ENCODE peak calls at places on chromosomes 5 and 9, in eight cellular contexts. S, L, C, Q, P, O, H and F are unnamed samples.
A peak's percentile ranks its signal among the peaks of the same experiment; 100 is the strongest.

GRCh38 chr5:130109152-130109551 is 204.9 kb downstream of the CHSY3 start:
- DNase-seq in S (no peak), L (no peak), C (peak; percentile 18), Q (peak; percentile 68), P (no peak), O (no peak), H (peak; percentile 10), F (no peak)

GRCh38 chr5:65986050-65986451 is 59.7 kb downstream of the ERBIN start:
- DNase-seq in S (no peak), L (no peak), C (peak; percentile 91), Q (peak; percentile 68), P (no peak), O (no peak), H (no peak), F (no peak)

GRCh38 chr9:69816775-69817174 is 3.8 kb upstream of the CFAP95 start:
- DNase-seq in S (no peak), L (no peak), C (peak; percentile 43), Q (no peak), P (no peak), O (no peak), H (no peak), F (no peak)

GRCh38 chr5:112417931-112418358 is 1.1 kb downstream of the EPB41L4A start:
- DNase-seq in S (no peak), L (peak; percentile 7), C (no peak), Q (peak; percentile 35), P (peak; percentile 62), O (no peak), H (peak; percentile 43), F (peak; percentile 18)

GRCh38 chr9:128946945-128947422 is 419 bp downstream of the DOLK start:
- DNase-seq in S (no peak), L (peak; percentile 25), C (peak; percentile 11), Q (peak; percentile 37), P (no peak), O (peak; percentile 28), H (no peak), F (no peak)

GRCh38 chr5:77232959-77233358 is 22.5 kb downstream of the PDE8B start:
- DNase-seq in S (no peak), L (no peak), C (no peak), Q (no peak), P (no peak), O (no peak), H (no peak), F (no peak)

GRCh38 chr5:55104966-55105701 is 2.7 kb downstream of the GZMA start:
- DNase-seq in S (no peak), L (no peak), C (no peak), Q (no peak), P (no peak), O (no peak), H (no peak), F (no peak)

GRCh38 chr9:92424340-92424739 is at the start of gene OMD:
- DNase-seq in S (no peak), L (no peak), C (no peak), Q (peak; percentile 35), P (no peak), O (no peak), H (no peak), F (no peak)

GRCh38 chr5:149030392-149030791 is 32.5 kb downstream of the SH3TC2 start:
- DNase-seq in S (no peak), L (no peak), C (peak; percentile 93), Q (no peak), P (no peak), O (no peak), H (no peak), F (no peak)

GRCh38 chr9:37840560-37841194 is 40.1 kb downstream of the DCAF10 start:
- DNase-seq in S (no peak), L (no peak), C (peak; percentile 88), Q (peak; percentile 82), P (no peak), O (no peak), H (no peak), F (no peak)

GRCh38 chr5:146340260-146341081 is 1.8 kb downstream of the POU4F3 start:
- DNase-seq in S (peak; percentile 78), L (peak; percentile 75), C (peak; percentile 60), Q (peak; percentile 71), P (peak; percentile 39), O (no peak), H (peak; percentile 71), F (peak; percentile 92)

GRCh38 chr9:4836676-4837075 is 43.9 kb downstream of the RCL1 start:
- DNase-seq in S (no peak), L (no peak), C (peak; percentile 34), Q (no peak), P (no peak), O (no peak), H (no peak), F (no peak)

GRCh38 chr9:129306318-129306973 is 128.4 kb upstream of the IER5L start:
- DNase-seq in S (no peak), L (no peak), C (no peak), Q (no peak), P (no peak), O (peak; percentile 2), H (no peak), F (no peak)

GRCh38 chr9:112890106-112891081 is at the start of gene SLC46A2:
- DNase-seq in S (peak; percentile 16), L (peak; percentile 20), C (no peak), Q (no peak), P (no peak), O (no peak), H (no peak), F (peak; percentile 72)

GRCh38 chr9:99399476-99399875 is 177.4 kb downstream of the SEC61B start:
- DNase-seq in S (no peak), L (no peak), C (no peak), Q (no peak), P (no peak), O (no peak), H (no peak), F (no peak)

GRCh38 chr5:127233590-127233989 is 57.0 kb upstream of the MEGF10 start:
- DNase-seq in S (no peak), L (no peak), C (no peak), Q (no peak), P (no peak), O (no peak), H (no peak), F (no peak)

GRCh38 chr5:370959-371810 is 49.7 kb downstream of the AHRR start:
- DNase-seq in S (no peak), L (no peak), C (no peak), Q (peak; percentile 19), P (peak; percentile 12), O (no peak), H (no peak), F (no peak)

GRCh38 chr9:124390812-124391658 is 24.2 kb downstream of the PSMB7 start:
- DNase-seq in S (no peak), L (no peak), C (peak; percentile 67), Q (peak; percentile 35), P (no peak), O (no peak), H (no peak), F (no peak)

GRCh38 chr9:114089206-114089840 is 9.8 kb downstream of the KIF12 start:
- DNase-seq in S (no peak), L (no peak), C (no peak), Q (no peak), P (no peak), O (no peak), H (peak; percentile 3), F (no peak)

GRCh38 chr9:137027369-137028012 is 546 bp downstream of the ABCA2 start:
- DNase-seq in S (peak; percentile 28), L (no peak), C (peak; percentile 6), Q (no peak), P (no peak), O (no peak), H (no peak), F (peak; percentile 56)

GRCh38 chr5:111072949-111073682 is 1.6 kb downstream of the TSLP start:
- DNase-seq in S (peak; percentile 16), L (peak; percentile 55), C (peak; percentile 28), Q (peak; percentile 47), P (peak; percentile 64), O (peak; percentile 64), H (no peak), F (peak; percentile 84)

GRCh38 chr5:82349651-82350050 is 71.5 kb upstream of the RPS23 start:
- DNase-seq in S (peak; percentile 46), L (peak; percentile 63), C (no peak), Q (peak; percentile 48), P (peak; percentile 34), O (no peak), H (no peak), F (peak; percentile 51)
- TF ChIP-seq CTCF in S (peak; percentile 53), L (peak; percentile 39), C (peak; percentile 38), Q (peak; percentile 47), P (peak; percentile 23), O (peak; percentile 30), H (peak; percentile 50), F (peak; percentile 24)

DNA sequence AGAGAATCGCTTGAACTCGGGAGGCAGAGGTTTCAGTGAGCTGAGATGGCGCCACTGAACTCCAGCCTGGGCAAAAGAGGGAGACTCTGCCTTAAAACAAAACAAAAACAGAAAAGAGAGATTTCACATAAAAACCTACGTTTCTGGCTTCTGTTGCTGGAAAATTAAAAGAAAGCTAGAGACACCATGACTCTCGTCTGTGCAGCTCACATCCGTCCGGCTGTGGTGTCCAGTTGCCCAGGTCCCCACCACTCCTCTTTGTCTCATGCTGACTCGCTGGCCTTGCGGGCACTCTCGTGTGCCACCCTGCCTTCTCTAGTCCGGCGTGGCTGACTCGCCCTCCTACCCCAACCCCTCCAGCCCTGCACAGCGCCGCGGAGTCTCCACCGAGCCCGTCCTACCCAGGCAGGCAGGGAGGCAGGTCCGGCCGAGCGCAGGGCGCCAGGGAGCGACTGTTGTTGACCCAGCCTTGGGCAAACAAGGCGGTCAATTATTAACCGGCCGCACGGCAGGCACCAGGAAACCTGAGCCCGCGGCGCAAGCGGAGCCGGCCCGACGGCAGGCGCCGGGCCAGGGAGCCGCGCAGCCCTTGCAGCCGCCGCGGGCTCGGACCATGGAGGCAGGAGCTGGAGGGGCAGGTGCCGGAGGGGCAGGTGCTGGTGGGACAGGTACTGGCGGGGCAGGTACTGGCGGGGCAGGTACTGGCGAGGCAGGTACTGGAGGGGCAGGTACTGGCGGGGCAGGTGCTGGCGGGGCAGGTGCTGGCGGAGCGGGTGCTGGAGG is at the start of gene PRRT1B:
- DNase-seq in S (no peak), L (no peak), C (no peak), Q (no peak), P (peak; percentile 92), O (no peak), H (no peak), F (no peak)
- TF ChIP-seq CTCF in S (no peak), L (no peak), C (no peak), Q (no peak), P (no peak), O (no peak), H (no peak), F (no peak)

GRCh38 chr9:134373269-134373668 is 47.0 kb downstream of the RXRA start:
- DNase-seq in S (no peak), L (no peak), C (no peak), Q (no peak), P (no peak), O (peak; percentile 76), H (peak; percentile 72), F (no peak)
- TF ChIP-seq CTCF in S (no peak), L (no peak), C (no peak), Q (no peak), P (no peak), O (no peak), H (peak; percentile 22), F (no peak)

GRCh38 chr5:51414516-51414915 is 31.3 kb downstream of the ISL1 start:
- DNase-seq in S (no peak), L (no peak), C (no peak), Q (no peak), P (no peak), O (no peak), H (no peak), F (no peak)

GRCh38 chr5:51411917-51412316 is 28.7 kb downstream of the ISL1 start:
- DNase-seq in S (no peak), L (no peak), C (no peak), Q (no peak), P (no peak), O (no peak), H (no peak), F (no peak)

GRCh38 chr5:51416149-51416548 is 32.9 kb downstream of the ISL1 start:
- DNase-seq in S (no peak), L (no peak), C (no peak), Q (no peak), P (no peak), O (no peak), H (no peak), F (no peak)
- TF ChIP-seq CTCF in S (no peak), L (no peak), C (no peak), Q (no peak), P (no peak), O (no peak), H (no peak), F (no peak)